ENCODE peak calls at places on chromosomes 6 and 20, in nine cellular contexts. Q, P, A, L, T, U, V, H and E are unnamed samples.
A peak's percentile ranks its signal among the peaks of the same experiment; 100 is the strongest.

GRCh38 chr6:56978530-56978929 is 23.6 kb downstream of the BEND6 start:
- DNase-seq in Q (no peak), P (no peak), A (no peak), L (no peak), T (no peak), U (no peak), V (no peak), H (no peak), E (no peak)

GRCh38 chr6:142796571-142796970 is 148.4 kb downstream of the HIVEP2 start:
- DNase-seq in Q (no peak), P (no peak), A (no peak), L (no peak), T (no peak), U (no peak), V (no peak), H (no peak), E (no peak)

GRCh38 chr6:56226946-56227879 is 20.2 kb downstream of the COL21A1 start:
- DNase-seq in Q (no peak), P (no peak), A (no peak), L (no peak), T (no peak), U (no peak), V (no peak), H (no peak), E (no peak)

GRCh38 chr6:16694789-16695188 is 66.5 kb downstream of the ATXN1 start:
- DNase-seq in Q (no peak), P (no peak), A (no peak), L (no peak), T (no peak), U (no peak), V (no peak), H (no peak), E (no peak)

GRCh38 chr20:12067686-12068085 is 150.0 kb downstream of the BTBD3 start:
- DNase-seq in Q (no peak), P (no peak), A (no peak), L (no peak), T (no peak), U (no peak), V (no peak), H (no peak), E (no peak)

GRCh38 chr6:906920-907319 is 214.0 kb upstream of the EXOC2 start:
- DNase-seq in Q (peak; percentile 99), P (no peak), A (no peak), L (peak; percentile 26), T (no peak), U (peak; percentile 36), V (peak; percentile 49), H (no peak), E (no peak)

GRCh38 chr6:148329568-148330299 is 12.9 kb upstream of the SASH1 start:
- DNase-seq in Q (no peak), P (no peak), A (no peak), L (no peak), T (peak; percentile 19), U (no peak), V (no peak), H (no peak), E (no peak)

GRCh38 chr6:5766260-5766659 is 240.5 kb downstream of the NRN1 start:
- DNase-seq in Q (no peak), P (no peak), A (no peak), L (no peak), T (peak; percentile 62), U (peak; percentile 59), V (no peak), H (no peak), E (no peak)

GRCh38 chr20:33433875-33434274 is 9.7 kb downstream of the SNTA1 start:
- DNase-seq in Q (no peak), P (no peak), A (no peak), L (no peak), T (no peak), U (no peak), V (no peak), H (no peak), E (no peak)

GRCh38 chr20:62030834-62031434 is 34.7 kb downstream of the TAF4 start:
- DNase-seq in Q (no peak), P (no peak), A (peak; percentile 41), L (no peak), T (peak; percentile 66), U (no peak), V (no peak), H (no peak), E (peak; percentile 63)

GRCh38 chr6:3797231-3798200 is 46.0 kb upstream of the PXDC1 start:
- DNase-seq in Q (peak; percentile 93), P (no peak), A (no peak), L (no peak), T (no peak), U (no peak), V (no peak), H (no peak), E (no peak)

GRCh38 chr20:11769825-11770224 is 147.9 kb upstream of the BTBD3 start:
- DNase-seq in Q (no peak), P (no peak), A (no peak), L (no peak), T (no peak), U (no peak), V (no peak), H (no peak), E (no peak)

GRCh38 chr6:140436023-140436811 is 1061.8 kb upstream of the CITED2 start:
- DNase-seq in Q (peak; percentile 95), P (no peak), A (no peak), L (peak; percentile 83), T (no peak), U (peak; percentile 51), V (no peak), H (no peak), E (no peak)

GRCh38 chr6:29451471-29452193 is 5.2 kb downstream of the OR11A1 start:
- DNase-seq in Q (no peak), P (no peak), A (no peak), L (no peak), T (no peak), U (no peak), V (no peak), H (no peak), E (no peak)

GRCh38 chr20:36298795-36299339 is 7.3 kb upstream of the DLGAP4 start:
- DNase-seq in Q (no peak), P (no peak), A (no peak), L (no peak), T (peak; percentile 4), U (no peak), V (no peak), H (no peak), E (no peak)

GRCh38 chr20:37567671-37568588 is 40.3 kb upstream of the BLCAP start:
- DNase-seq in Q (no peak), P (no peak), A (no peak), L (peak; percentile 72), T (no peak), U (peak; percentile 73), V (no peak), H (peak; percentile 32), E (no peak)

GRCh38 chr6:20717743-20718142 is 183.5 kb downstream of the CDKAL1 start:
- DNase-seq in Q (no peak), P (no peak), A (no peak), L (no peak), T (no peak), U (no peak), V (no peak), H (no peak), E (no peak)

GRCh38 chr20:63966172-63966943 is 3.4 kb downstream of the ZNF512B start:
- DNase-seq in Q (no peak), P (peak; percentile 72), A (no peak), L (no peak), T (no peak), U (peak; percentile 30), V (no peak), H (no peak), E (no peak)

GRCh38 chr6:157989541-157990289 is 8.1 kb downstream of the SYNJ2 start:
- DNase-seq in Q (no peak), P (peak; percentile 98), A (no peak), L (peak; percentile 38), T (no peak), U (peak; percentile 66), V (peak; percentile 50), H (no peak), E (no peak)

GRCh38 chr20:10674684-10675455 is 1.1 kb upstream of the JAG1 start:
- DNase-seq in Q (peak; percentile 93), P (peak; percentile 93), A (peak; percentile 31), L (peak; percentile 85), T (peak; percentile 88), U (peak; percentile 96), V (peak; percentile 67), H (peak; percentile 84), E (no peak)

GRCh38 chr20:50408526-50409364 is 101.4 kb upstream of the PTPN1 start:
- DNase-seq in Q (no peak), P (no peak), A (no peak), L (no peak), T (no peak), U (no peak), V (no peak), H (no peak), E (no peak)

GRCh38 chr20:43691928-43692524 is 25.1 kb downstream of the MYBL2 start:
- DNase-seq in Q (peak; percentile 31), P (no peak), A (peak; percentile 12), L (peak; percentile 74), T (peak; percentile 87), U (peak; percentile 89), V (peak; percentile 72), H (no peak), E (peak; percentile 14)

GRCh38 chr20:50399003-50399916 is 110.9 kb upstream of the PTPN1 start:
- DNase-seq in Q (no peak), P (no peak), A (no peak), L (no peak), T (no peak), U (no peak), V (peak; percentile 29), H (peak; percentile 81), E (no peak)

GRCh38 chr6:72621243-72622093 is at the start of gene KCNQ5:
- DNase-seq in Q (no peak), P (peak; percentile 75), A (peak; percentile 15), L (peak; percentile 74), T (peak; percentile 84), U (peak; percentile 82), V (peak; percentile 47), H (no peak), E (peak; percentile 39)
- H3K27me3 ChIP-seq in Q (peaks cover 28% of the 10 kb centered on the region), P (peaks cover 6% of the 10 kb centered on the region), A (no peaks in the 10 kb centered on the region), L (peaks cover 70% of the 10 kb centered on the region), T (no peaks in the 10 kb centered on the region), U (peaks cover 69% of the 10 kb centered on the region), V (no peaks in the 10 kb centered on the region), H (peaks cover 6% of the 10 kb centered on the region), E (no peaks in the 10 kb centered on the region)

GRCh38 chr20:17611540-17612286 is 41.8 kb downstream of the DSTN start:
- DNase-seq in Q (no peak), P (peak; percentile 88), A (peak; percentile 18), L (peak; percentile 73), T (no peak), U (peak; percentile 61), V (no peak), H (peak; percentile 60), E (peak; percentile 16)
- H3K4me1 ChIP-seq in Q (peaks cover 22% of the 10 kb centered on the region), P (peaks cover 27% of the 10 kb centered on the region), A (peaks cover 44% of the 10 kb centered on the region), L (peaks cover 3% of the 10 kb centered on the region), T (no peaks in the 10 kb centered on the region), U (no peaks in the 10 kb centered on the region), V (peaks cover 24% of the 10 kb centered on the region), H (no peaks in the 10 kb centered on the region), E (peaks cover 39% of the 10 kb centered on the region)

GRCh38 chr6:37253608-37254007 is 4.0 kb upstream of the TBC1D22B start:
- DNase-seq in Q (no peak), P (no peak), A (no peak), L (no peak), T (no peak), U (no peak), V (no peak), H (no peak), E (no peak)
- H3K27ac ChIP-seq in Q (no peak overlapping the region), P (no peak overlapping the region), A (no peak overlapping the region), L (no peak overlapping the region), T (no peak overlapping the region), U (no peak overlapping the region), V (no peak overlapping the region), H (no peak overlapping the region), E (no peak overlapping the region)

GRCh38 chr20:3811421-3812258 is 8.7 kb upstream of the AP5S1 start:
- DNase-seq in Q (peak; percentile 100), P (peak; percentile 99), A (peak; percentile 94), L (no peak), T (no peak), U (no peak), V (no peak), H (peak; percentile 99), E (peak; percentile 92)
- H3K27me3 ChIP-seq in Q (no peaks in the 10 kb centered on the region), P (no peaks in the 10 kb centered on the region), A (no peaks in the 10 kb centered on the region), L (no peaks in the 10 kb centered on the region), T (no peaks in the 10 kb centered on the region), U (no peaks in the 10 kb centered on the region), V (no peaks in the 10 kb centered on the region), H (no peaks in the 10 kb centered on the region), E (no peaks in the 10 kb centered on the region)